ENCODE peak calls at places on chromosomes 2 and 18, in five cellular contexts. G is stimulated activated CD8-positive, alpha-beta memory T cell treated with anti-CD3 and anti-CD28 coated beads, Interleukin-15, amount 100 ng/mL, for 1 hour; X is stimulated activated CD4-positive, alpha-beta T cell treated with anti-CD3 and anti-CD28 coated beads, Interleukin-15, amount 100 ng/mL, for 24 hours; T is mucosa of gallbladder; C is AG08396. L is an unnamed sample.

GRCh38 chr2:162293122-162293781 is 25.2 kb downstream of the IFIH1 start:
- DNase-seq in G (no peak), X (no peak), T (no peak), C (no peak), L (no peak)

GRCh38 chr2:108570416-108570815 is 36.1 kb downstream of the LIMS1 start:
- DNase-seq in G (no peak), X (no peak), T (no peak), C (peak), L (no peak)

GRCh38 chr2:165698621-165698946 is 95.5 kb downstream of the GALNT3 start:
- DNase-seq in G (no peak), X (peak), T (peak), C (peak), L (peak)

GRCh38 chr2:52686935-52687334 is 1080.7 kb upstream of the CHAC2 start:
- DNase-seq in G (no peak), X (no peak), T (no peak), C (no peak), L (no peak)

GRCh38 chr2:120397362-120397811 is 51.5 kb downstream of the INHBB start:
- DNase-seq in G (no peak), X (no peak), T (no peak), C (no peak), L (no peak)

GRCh38 chr18:74517236-74517630 is 17.1 kb upstream of the CNDP1 start:
- DNase-seq in G (no peak), X (no peak), T (no peak), C (no peak), L (no peak)

GRCh38 chr18:61935362-61935761 is 42.6 kb upstream of the RNF152 start:
- DNase-seq in G (no peak), X (no peak), T (no peak), C (no peak), L (no peak)

GRCh38 chr2:61266653-61267505 is 104.9 kb downstream of the C2orf74 start:
- DNase-seq in G (no peak), X (no peak), T (no peak), C (no peak), L (no peak)

GRCh38 chr18:54033087-54033486 is 191.4 kb downstream of the MBD2 start:
- DNase-seq in G (no peak), X (no peak), T (no peak), C (no peak), L (no peak)

GRCh38 chr2:240436626-240437180 is 1.2 kb downstream of the GPC1 start:
- DNase-seq in G (no peak), X (no peak), T (no peak), C (no peak), L (no peak)

GRCh38 chr2:200373973-200374416 is 67.5 kb downstream of the SPATS2L start:
- DNase-seq in G (no peak), X (peak), T (no peak), C (no peak), L (no peak)

GRCh38 chr2:127066942-127067341 is 40.0 kb downstream of the BIN1 start:
- DNase-seq in G (no peak), X (no peak), T (peak), C (peak), L (no peak)

GRCh38 chr2:20652141-20652540 is 1.2 kb upstream of the HS1BP3 start:
- DNase-seq in G (no peak), X (no peak), T (no peak), C (no peak), L (no peak)

GRCh38 chr2:96540136-96540535 is 3.6 kb downstream of the ARID5A start:
- DNase-seq in G (no peak), X (no peak), T (no peak), C (no peak), L (no peak)

GRCh38 chr2:84838434-84839145 is 42.3 kb downstream of the TRABD2A start:
- DNase-seq in G (no peak), X (no peak), T (no peak), C (peak), L (no peak)

GRCh38 chr2:21676056-21676455 is 552.3 kb downstream of the TDRD15 start:
- DNase-seq in G (no peak), X (no peak), T (no peak), C (no peak), L (no peak)

GRCh38 chr2:230877131-230877736 is 12.5 kb downstream of the ITM2C start:
- DNase-seq in G (no peak), X (no peak), T (no peak), C (no peak), L (no peak)

GRCh38 chr2:110878150-110878549 is 145.8 kb downstream of the ACOXL start:
- DNase-seq in G (no peak), X (no peak), T (no peak), C (no peak), L (no peak)

GRCh38 chr2:24734741-24735140 is 58.5 kb downstream of the PTRHD1 start:
- DNase-seq in G (no peak), X (no peak), T (no peak), C (no peak), L (no peak)

GRCh38 chr2:155980941-155981561 is 351.5 kb downstream of the NR4A2 start:
- DNase-seq in G (no peak), X (no peak), T (no peak), C (no peak), L (no peak)

GRCh38 chr2:148658807-148659722 is 14.5 kb downstream of the EPC2 start:
- DNase-seq in G (no peak), X (no peak), T (no peak), C (peak), L (no peak)

GRCh38 chr2:214808961-214809750 is at the start of gene BARD1:
- DNase-seq in G (peak), X (peak), T (peak), C (peak), L (peak)

GRCh38 chr2:2698182-2699116 is 367.4 kb upstream of the MYT1L start:
- DNase-seq in G (no peak), X (peak), T (peak), C (no peak), L (no peak)

GRCh38 chr18:66510357-66511027 is 93.4 kb downstream of the CDH19 start:
- DNase-seq in G (no peak), X (no peak), T (no peak), C (no peak), L (no peak)

GRCh38 chr2:159073256-159073655 is 104.8 kb downstream of the TANC1 start:
- DNase-seq in G (no peak), X (no peak), T (no peak), C (no peak), L (no peak)

L was measured in prostate gland.